ENCODE peak calls at places on chromosomes 2 and 18, in seven cellular contexts. V is spleen; O is IMR-90; K is A549; Q is GM23248; P is activated CD8-positive, alpha-beta memory T cell treated with anti-CD3 and anti-CD28 coated beads for 4 hours; Z is nephron progenitor cell. U is an unnamed sample.

GRCh38 chr2:223558970-223559369 is 43.2 kb downstream of the SCG2 start:
- DNase-seq in Z (no peak), V (no peak), O (no peak), P (no peak), Q (no peak), K (no peak), U (no peak)

GRCh38 chr2:138779451-138780440 is at the start of gene NXPH2:
- DNase-seq in Q (peak), K (peak), Z (peak), O (no peak), V (no peak), P (no peak), U (no peak)

GRCh38 chr2:234363647-234364294 is 133.1 kb downstream of the ARL4C start:
- DNase-seq in Q (no peak), O (no peak), K (peak), V (no peak), P (no peak), Z (no peak), U (no peak)

GRCh38 chr2:101781326-101781725 is 83.8 kb downstream of the MAP4K4 start:
- DNase-seq in Q (no peak), K (no peak), Z (no peak), O (no peak), P (no peak), V (no peak), U (no peak)

GRCh38 chr2:60979231-60979630 is 38.3 kb upstream of the PEX13 start:
- DNase-seq in V (no peak), Q (no peak), O (no peak), K (no peak), P (no peak), Z (no peak), U (no peak)

GRCh38 chr2:129548880-129549279 is 430.6 kb upstream of the RAB6C start:
- DNase-seq in Q (no peak), K (no peak), Z (no peak), V (no peak), O (no peak), P (no peak), U (no peak)

GRCh38 chr2:2866459-2866858 is 511.2 kb downstream of the EIPR1 start:
- DNase-seq in K (no peak), Q (no peak), P (no peak), V (peak), O (no peak), Z (no peak), U (no peak)

GRCh38 chr2:239721991-239722759 is 303.0 kb downstream of the NDUFA10 start:
- DNase-seq in P (no peak), Z (no peak), V (peak), O (no peak), Q (no peak), K (no peak), U (no peak)

GRCh38 chr18:79373736-79374135 is 22.0 kb upstream of the NFATC1 start:
- DNase-seq in P (no peak), K (no peak), O (no peak), Q (no peak), Z (no peak), V (peak), U (no peak)

GRCh38 chr2:88188741-88189140 is 18.6 kb downstream of the THNSL2 start:
- DNase-seq in Q (peak), P (no peak), Z (no peak), O (no peak), V (no peak), K (no peak), U (peak)

GRCh38 chr2:3447789-3448317 is 68.4 kb downstream of the TRAPPC12 start:
- DNase-seq in K (no peak), V (no peak), O (no peak), Z (no peak), Q (peak), P (no peak), U (peak)

GRCh38 chr18:2303517-2304238 is 267.6 kb downstream of the METTL4 start:
- DNase-seq in Q (peak), K (peak), P (no peak), Z (no peak), V (no peak), O (no peak), U (peak)

GRCh38 chr2:137938204-137938603 is 26.1 kb upstream of the HNMT start:
- DNase-seq in O (peak), P (no peak), V (no peak), Z (no peak), Q (peak), K (no peak), U (peak)

GRCh38 chr2:237315170-237315880 is 98.6 kb downstream of the COL6A3 start:
- DNase-seq in Q (peak), K (no peak), O (peak), Z (peak), P (no peak), V (no peak), U (peak)

GRCh38 chr2:216328347-216328746 is 43.9 kb downstream of the MARCHF4 start:
- DNase-seq in Q (peak), P (no peak), Z (no peak), O (no peak), V (no peak), K (peak), U (no peak)

GRCh38 chr2:22359020-22359672 is 1025.8 kb upstream of the KLHL29 start:
- DNase-seq in Z (no peak), Q (no peak), V (no peak), K (no peak), P (no peak), O (no peak), U (no peak)

GRCh38 chr2:55155764-55156221 is 76.3 kb downstream of the CLHC1 start:
- DNase-seq in Z (no peak), K (no peak), V (no peak), Q (peak), O (peak), P (no peak), U (peak)

GRCh38 chr18:49459404-49460171 is 857 bp downstream of the DYM start:
- DNase-seq in V (no peak), Q (peak), O (peak), P (no peak), K (no peak), Z (no peak), U (peak)

GRCh38 chr2:101500175-101500574 is 25.3 kb upstream of the RFX8 start:
- DNase-seq in K (no peak), O (peak), P (no peak), V (no peak), Q (peak), Z (no peak), U (no peak)

GRCh38 chr2:208320686-208321085 is 54.6 kb downstream of the PIKFYVE start:
- DNase-seq in V (peak), K (no peak), P (no peak), Z (no peak), O (no peak), Q (peak), U (peak)

GRCh38 chr18:57660961-57661360 is 39.3 kb upstream of the NARS1 start:
- DNase-seq in P (no peak), Z (no peak), V (no peak), Q (peak), K (no peak), O (peak), U (peak)

U was measured in AG08395.